ENCODE peak calls at places on chromosomes 2 and 18, in five cellular contexts. X is fibroblast of mammary gland, A is endothelial cell, G is GM13976, R is HFF-Myc. S is an unnamed sample.

GRCh38 chr18:12883003-12883683 is 894 bp downstream of the PTPN2 start:
- DNase-seq in X (no peak), A (peak; percentile 41), G (peak; percentile 40), R (no peak), S (no peak)

GRCh38 chr2:241443486-241444223 is 64.7 kb downstream of the STK25 start:
- DNase-seq in X (peak; percentile 67), A (no peak), G (no peak), R (peak; percentile 31), S (peak; percentile 16)

GRCh38 chr2:209431701-209432100 is 7.9 kb downstream of the MAP2 start:
- DNase-seq in X (peak; percentile 27), A (no peak), G (no peak), R (peak; percentile 47), S (peak; percentile 39)

GRCh38 chr2:884027-884748 is 66.5 kb upstream of the SNTG2 start:
- DNase-seq in X (no peak), A (no peak), G (no peak), R (no peak), S (no peak)

GRCh38 chr18:80183273-80184050 is 63.9 kb downstream of the PARD6G start:
- DNase-seq in X (no peak), A (no peak), G (no peak), R (no peak), S (no peak)

GRCh38 chr18:11387880-11388279 is 221.5 kb upstream of the SLC35G4 start:
- DNase-seq in X (peak; percentile 51), A (no peak), G (peak; percentile 34), R (no peak), S (peak; percentile 57)

GRCh38 chr2:45177870-45178269 is 168.6 kb upstream of the SIX2 start:
- DNase-seq in X (peak; percentile 100), A (no peak), G (no peak), R (peak; percentile 71), S (peak; percentile 99)

GRCh38 chr2:133566967-133567645 is 1.2 kb downstream of the NCKAP5 start:
- DNase-seq in X (peak; percentile 6), A (no peak), G (no peak), R (no peak), S (peak; percentile 54)

GRCh38 chr2:146820672-146821071 is 1024.2 kb upstream of the ACVR2A start:
- DNase-seq in X (peak; percentile 87), A (no peak), G (no peak), R (no peak), S (peak; percentile 70)

GRCh38 chr2:201129044-201129505 is 13.1 kb downstream of the CFLAR start:
- DNase-seq in X (peak; percentile 72), A (no peak), G (no peak), R (no peak), S (peak; percentile 86)

GRCh38 chr18:60846396-60846795 is 473.8 kb upstream of the MC4R start:
- DNase-seq in X (no peak), A (no peak), G (no peak), R (no peak), S (no peak)

GRCh38 chr2:219095406-219095940 is 34.8 kb upstream of the IHH start:
- DNase-seq in X (no peak), A (no peak), G (no peak), R (no peak), S (no peak)

GRCh38 chr18:41391616-41392610 is 563.1 kb upstream of the PIK3C3 start:
- DNase-seq in X (peak; percentile 49), A (peak; percentile 66), G (peak; percentile 41), R (no peak), S (peak; percentile 83)

GRCh38 chr2:23769364-23769763 is 157.6 kb downstream of the ATAD2B start:
- DNase-seq in X (peak; percentile 37), A (no peak), G (no peak), R (no peak), S (no peak)

GRCh38 chr2:212505583-212505982 is 33.0 kb downstream of the ERBB4 start:
- DNase-seq in X (no peak), A (no peak), G (no peak), R (no peak), S (no peak)

GRCh38 chr2:119263656-119264055 is 40.0 kb downstream of the STEAP3 start:
- DNase-seq in X (no peak), A (no peak), G (no peak), R (no peak), S (no peak)

GRCh38 chr2:26274058-26274613 is 29.4 kb downstream of the HADHB start:
- DNase-seq in X (peak; percentile 97), A (no peak), G (no peak), R (no peak), S (peak; percentile 99)

GRCh38 chr2:111664451-111664850 is 219.5 kb downstream of the ANAPC1 start:
- DNase-seq in X (no peak), A (no peak), G (no peak), R (no peak), S (no peak)

GRCh38 chr2:66565291-66565690 is 130.4 kb downstream of the MEIS1 start:
- DNase-seq in X (peak; percentile 30), A (no peak), G (no peak), R (no peak), S (no peak)

GRCh38 chr2:128684523-128684922 is 365.9 kb upstream of the HS6ST1 start:
- DNase-seq in X (no peak), A (no peak), G (no peak), R (no peak), S (no peak)

GRCh38 chr18:11866764-11867163 is 15.6 kb downstream of the CHMP1B start:
- DNase-seq in X (no peak), A (no peak), G (no peak), R (no peak), S (no peak)

GRCh38 chr2:94982156-94982555 is 43.4 kb upstream of the MAL start:
- DNase-seq in X (no peak), A (no peak), G (no peak), R (no peak), S (no peak)

GRCh38 chr18:78563110-78563509 is 416.5 kb upstream of the SALL3 start:
- DNase-seq in X (no peak), A (no peak), G (no peak), R (no peak), S (no peak)

GRCh38 chr2:113148606-113149552 is 21.5 kb downstream of the IL1RN start:
- DNase-seq in X (no peak), A (no peak), G (no peak), R (no peak), S (no peak)

GRCh38 chr2:131026914-131027313 is 66.3 kb downstream of the FAM168B start:
- DNase-seq in X (no peak), A (no peak), G (no peak), R (no peak), S (no peak)

GRCh38 chr2:144583741-144584453 is 64.0 kb upstream of the ZEB2 start:
- DNase-seq in X (peak; percentile 90), A (no peak), G (no peak), R (no peak), S (peak; percentile 84)

GRCh38 chr2:196980498-196980897 is 54.0 kb upstream of the PGAP1 start:
- DNase-seq in X (no peak), A (no peak), G (no peak), R (no peak), S (no peak)

GRCh38 chr2:80459028-80459427 is 154.5 kb upstream of the LRRTM1 start:
- DNase-seq in X (no peak), A (no peak), G (no peak), R (no peak), S (no peak)

GRCh38 chr2:68302281-68302680 is 17.5 kb downstream of the CNRIP1 start:
- DNase-seq in X (peak; percentile 39), A (no peak), G (no peak), R (no peak), S (no peak)

GRCh38 chr2:50065845-50066244 is 911.5 kb upstream of the FSHR start:
- DNase-seq in X (no peak), A (no peak), G (no peak), R (no peak), S (no peak)

GRCh38 chr2:238100049-238100820 is at the start of gene ESPNL:
- DNase-seq in X (no peak), A (no peak), G (no peak), R (no peak), S (no peak)

GRCh38 chr2:177164131-177164530 is 48.5 kb upstream of the HNRNPA3 start:
- DNase-seq in X (peak; percentile 7), A (no peak), G (no peak), R (no peak), S (no peak)

GRCh38 chr2:76169985-76170384 is 459.3 kb upstream of the GCFC2 start:
- DNase-seq in X (no peak), A (no peak), G (no peak), R (no peak), S (no peak)

GRCh38 chr2:76178610-76179009 is 467.9 kb upstream of the GCFC2 start:
- DNase-seq in X (no peak), A (no peak), G (no peak), R (no peak), S (no peak)

GRCh38 chr2:76170856-76171255 is 460.1 kb upstream of the GCFC2 start:
- DNase-seq in X (no peak), A (no peak), G (no peak), R (no peak), S (no peak)

GRCh38 chr2:76174505-76174904 is 463.8 kb upstream of the GCFC2 start:
- DNase-seq in X (no peak), A (no peak), G (no peak), R (no peak), S (no peak)

GRCh38 chr2:76175295-76175694 is 464.6 kb upstream of the GCFC2 start:
- DNase-seq in X (no peak), A (no peak), G (no peak), R (no peak), S (no peak)
- TF ChIP-seq CTCF in X (no peak), A (no peak), G (no peak), R (no peak), S (no peak)

GRCh38 chr2:60478660-60479059 is 74.8 kb downstream of the BCL11A start:
- DNase-seq in X (no peak), A (no peak), G (no peak), R (no peak), S (no peak)
- TF ChIP-seq CTCF in X (no peak), A (no peak), G (no peak), R (no peak), S (no peak)

GRCh38 chr2:231642631-231643493 is 50.2 kb downstream of the TEX44 start:
- DNase-seq in X (peak; percentile 96), A (peak; percentile 30), G (peak; percentile 81), R (peak; percentile 94), S (peak; percentile 90)
- TF ChIP-seq CTCF in X (no peak), A (no peak), G (no peak), R (no peak), S (no peak)

DNA sequence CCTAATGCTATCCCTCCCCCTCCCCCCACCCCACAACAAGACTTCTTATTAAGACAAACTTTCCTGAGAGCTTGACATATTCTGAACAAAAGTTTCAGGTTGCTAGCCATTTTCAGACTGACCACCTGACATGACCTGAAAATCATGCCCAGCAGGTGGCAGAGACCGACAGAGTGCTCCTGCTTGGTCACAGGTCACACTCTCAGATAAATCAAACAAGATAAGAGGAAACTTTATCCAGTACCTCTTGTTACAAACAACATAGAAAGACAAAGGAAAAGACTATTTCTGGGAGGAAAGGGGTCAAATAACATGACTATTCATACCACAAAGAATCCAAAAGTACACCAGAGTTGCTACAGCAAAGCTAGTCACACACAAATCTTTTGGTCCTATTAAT is 107.4 kb downstream of the TMEM200C start:
- DNase-seq in X (no peak), A (no peak), G (no peak), R (no peak), S (no peak)
- TF ChIP-seq CTCF in X (no peak), A (no peak), G (no peak), R (no peak), S (no peak)